ENCODE peak calls at places on chromosomes 11 and 22, in four cellular contexts. Q, O, F and N are unnamed samples. For H3K9me1 and H3K9me3, the result is how much of the 10 kb centered on the place peaks cover.

GRCh38 chr11:128824199-128825049 is 42.7 kb downstream of the KCNJ1 start:
- DNase-seq in Q (no peak), O (no peak), F (no peak), N (no peak)

GRCh38 chr22:22036588-22036987 is 54.0 kb upstream of the TOP3B start:
- DNase-seq in Q (no peak), O (no peak), F (no peak), N (no peak)

GRCh38 chr22:46379301-46379930 is 43.9 kb downstream of the TRMU start:
- DNase-seq in Q (no peak), O (no peak), F (no peak), N (no peak)

GRCh38 chr22:42340695-42341383 is 70.4 kb upstream of the TCF20 start:
- DNase-seq in Q (no peak), O (no peak), F (no peak), N (no peak)

GRCh38 chr11:14542384-14542783 is 22.2 kb upstream of the PSMA1 start:
- DNase-seq in Q (no peak), O (no peak), F (peak), N (no peak)

GRCh38 chr22:47372111-47372581 is 609.7 kb downstream of the TBC1D22A start:
- DNase-seq in Q (no peak), O (no peak), F (no peak), N (no peak)

GRCh38 chr11:40434941-40435340 is 1024.5 kb downstream of the LRRC4C start:
- DNase-seq in Q (no peak), O (no peak), F (no peak), N (no peak)

GRCh38 chr11:93198221-93198650 is 445 bp upstream of the SLC36A4 start:
- DNase-seq in Q (peak), O (no peak), F (peak), N (no peak)

GRCh38 chr22:43516386-43516785 is 104.6 kb downstream of the MPPED1 start:
- DNase-seq in Q (no peak), O (no peak), F (no peak), N (no peak)

GRCh38 chr22:50175921-50176849 is 5.7 kb downstream of the PANX2 start:
- DNase-seq in Q (no peak), O (no peak), F (no peak), N (no peak)

GRCh38 chr11:75655619-75656018 is 13.2 kb downstream of the MAP6 start:
- DNase-seq in Q (peak), O (no peak), F (no peak), N (peak)

GRCh38 chr11:11972942-11973341 is 35.5 kb downstream of the DKK3 start:
- DNase-seq in Q (no peak), O (no peak), F (no peak), N (no peak)

GRCh38 chr11:8671242-8671641 is 11.2 kb downstream of the TRIM66 start:
- DNase-seq in Q (peak), O (no peak), F (peak), N (no peak)

GRCh38 chr22:35313311-35314121 is 13.8 kb downstream of the TOM1 start:
- DNase-seq in Q (peak), O (no peak), F (peak), N (no peak)

GRCh38 chr11:128356992-128357391 is 230.4 kb downstream of the ETS1 start:
- DNase-seq in Q (no peak), O (no peak), F (no peak), N (no peak)

GRCh38 chr22:27972732-27973698 is 54.0 kb upstream of the PITPNB start:
- DNase-seq in Q (peak), O (no peak), F (peak), N (no peak)

DNA sequence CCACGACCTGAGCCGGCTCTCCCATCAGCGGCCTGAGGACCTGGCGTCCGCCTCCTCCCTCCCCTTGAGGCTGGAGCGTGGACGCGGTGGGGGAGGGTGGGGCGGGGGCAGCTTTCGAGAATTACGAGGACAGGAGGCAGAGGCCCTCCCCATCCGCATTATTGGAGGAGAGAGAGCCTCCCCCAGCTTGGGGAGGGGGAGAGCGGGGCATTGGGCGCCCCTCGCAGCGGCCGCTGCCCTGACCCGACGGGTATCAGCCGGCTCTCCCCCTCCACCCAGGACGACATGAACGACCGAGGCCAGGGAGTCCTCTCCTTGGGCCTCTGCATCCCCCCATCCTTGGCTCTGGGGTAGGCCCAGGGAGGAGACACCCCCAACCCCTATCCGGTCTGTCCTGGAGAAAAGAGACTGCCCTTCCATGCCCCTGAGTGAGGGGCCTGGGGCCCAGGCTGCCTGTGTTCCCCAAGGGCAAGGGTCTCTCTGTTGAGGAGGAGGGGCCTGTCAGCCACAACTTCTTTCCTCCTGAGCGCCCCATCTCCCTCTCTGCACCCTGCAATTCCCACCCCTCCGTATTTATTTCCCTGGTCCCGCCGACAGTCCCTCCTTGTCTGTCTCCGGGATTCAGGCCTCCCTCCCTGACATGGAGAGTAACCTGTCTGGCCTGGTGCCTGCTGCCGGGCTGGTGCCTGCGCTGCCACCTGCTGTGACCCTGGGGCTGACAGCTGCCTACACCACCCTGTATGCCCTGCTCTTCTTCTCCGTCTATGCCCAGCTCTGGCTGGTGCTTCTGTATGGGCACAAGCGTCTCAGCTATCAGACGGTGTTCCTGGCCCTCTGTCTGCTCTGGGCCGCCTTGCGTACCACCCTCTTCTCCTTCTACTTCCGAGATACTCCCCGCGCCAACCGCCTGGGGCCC is 495 bp downstream of the GPR137 start:
- DNase-seq in Q (no peak), O (no peak), F (no peak), N (no peak)
- TF ChIP-seq CTCF in Q (no peak), O (no peak), F (no peak), N (peak)

GRCh38 chr11:766106-766940 is 11.0 kb downstream of the GATD1 start:
- DNase-seq in Q (no peak), O (no peak), F (no peak), N (no peak)
- H3K9me1 ChIP-seq in Q (under half), O (under half), F (under half), N (under half)

DNA sequence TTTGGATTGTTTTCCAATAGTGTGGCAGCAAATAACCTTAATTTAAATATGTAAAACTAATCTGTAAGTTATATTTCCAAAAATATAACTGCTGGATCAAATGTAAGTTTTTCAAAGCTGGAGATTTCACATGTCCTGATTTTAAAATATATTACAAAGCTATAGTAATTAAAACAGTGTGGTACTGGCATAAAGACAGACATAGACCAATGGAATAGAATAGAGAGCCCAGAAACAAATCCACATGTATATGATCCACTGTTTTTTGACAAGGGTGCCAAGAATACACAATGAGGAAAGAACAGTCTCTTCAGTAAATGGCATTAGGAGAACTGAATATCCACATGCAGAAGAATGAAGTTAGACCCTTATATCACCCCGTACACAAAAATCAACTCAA is 4.0 kb downstream of the OR4X2 start:
- DNase-seq in Q (no peak), O (no peak), F (no peak), N (no peak)
- H3K9me3 ChIP-seq in Q (under half), O (under half), F (under half), N (under half)

GRCh38 chr11:77144196-77144853 is 16.3 kb downstream of the MYO7A start:
- DNase-seq in Q (no peak), O (no peak), F (no peak), N (no peak)
- TF ChIP-seq CTCF in Q (no peak), O (no peak), F (no peak), N (no peak)

DNA sequence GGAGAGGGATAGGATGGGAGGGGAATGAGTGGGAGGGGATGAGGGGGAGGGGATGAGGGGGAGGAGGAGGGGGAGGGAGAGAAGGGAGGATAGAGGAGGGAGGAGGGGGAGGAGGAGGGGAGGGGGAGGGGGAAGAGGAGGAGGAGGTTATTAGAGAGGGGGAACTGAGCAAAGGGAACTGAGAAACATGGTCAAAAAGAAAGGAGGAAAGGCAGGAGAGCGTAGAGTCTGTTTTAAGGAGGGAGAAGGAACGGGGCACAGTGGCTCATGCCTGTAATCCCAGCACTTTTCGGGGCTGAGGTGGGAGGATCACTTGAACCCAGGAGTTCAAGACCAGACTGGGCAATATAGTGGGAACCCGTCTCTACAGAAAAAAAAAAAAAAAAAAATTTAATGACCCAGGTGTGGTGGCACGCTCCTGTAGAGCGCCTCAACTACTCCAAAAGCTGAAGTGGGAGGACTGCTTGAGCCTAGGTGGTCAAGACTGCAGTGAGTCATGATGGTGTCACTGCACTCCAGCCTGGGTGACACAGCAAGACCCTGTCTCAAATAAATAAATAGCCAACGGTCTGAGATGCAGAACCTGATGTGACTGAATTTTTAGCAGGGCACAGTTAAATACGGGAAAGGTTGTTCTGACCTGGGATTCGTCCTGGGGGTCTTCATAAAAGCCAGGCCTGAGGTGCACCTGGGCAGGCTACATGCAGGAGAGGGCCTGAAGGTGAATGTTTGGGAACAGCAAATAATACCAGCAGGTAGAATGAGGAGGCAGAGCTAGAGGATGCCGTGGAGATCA is 4.0 kb downstream of the B3GNT6 start:
- DNase-seq in Q (peak), O (no peak), F (no peak), N (no peak)
- H3K9me1 ChIP-seq in Q (under half), O (under half), F (under half), N (under half)